ENCODE peak calls at places on chromosomes 13 and 19, in six cellular contexts. Q is posterior cingulate gyrus; V is stimulated activated CD4-positive, alpha-beta T cell treated with anti-CD3 and anti-CD28 coated beads, Interleukin-2, amount 100 ng/mL, for 4 hours; Y is fibroblast of lung; R is aorta; U is ACHN. H is an unnamed sample.

GRCh38 chr19:55253842-55254624 is 4.8 kb downstream of the PPP6R1 start:
- DNase-seq in Q (no peak), V (peak; percentile 49), Y (no peak), R (no peak), U (no peak), H (no peak)

GRCh38 chr13:112859817-112860190 is 109.2 kb upstream of the MCF2L start:
- DNase-seq in Q (no peak), V (no peak), Y (peak; percentile 50), R (no peak), U (peak; percentile 42), H (no peak)

GRCh38 chr13:93953856-93954255 is 525.6 kb downstream of the DCT start:
- DNase-seq in Q (no peak), V (no peak), Y (no peak), R (no peak), U (no peak), H (no peak)

GRCh38 chr13:45352031-45352430 is 11.0 kb upstream of the TPT1 start:
- DNase-seq in Q (no peak), V (no peak), Y (peak; percentile 80), R (no peak), U (no peak), H (no peak)

GRCh38 chr19:10797541-10798256 is 38.3 kb downstream of the TMED1 start:
- DNase-seq in Q (peak; percentile 31), V (peak; percentile 85), Y (no peak), R (no peak), U (no peak), H (no peak)

GRCh38 chr13:33388254-33388998 is 102.9 kb upstream of the STARD13 start:
- DNase-seq in Q (no peak), V (no peak), Y (no peak), R (no peak), U (peak; percentile 1), H (no peak)

GRCh38 chr13:56216221-56216620 is 924.5 kb upstream of the PRR20A start:
- DNase-seq in Q (no peak), V (no peak), Y (no peak), R (no peak), U (no peak), H (no peak)

GRCh38 chr13:113656831-113657671 is 947 bp downstream of the ATP4B start:
- DNase-seq in Q (no peak), V (no peak), Y (no peak), R (peak; percentile 70), U (no peak), H (no peak)

GRCh38 chr19:8145969-8146368 is 3.4 kb downstream of the FBN3 start:
- DNase-seq in Q (no peak), V (no peak), Y (no peak), R (no peak), U (no peak), H (no peak)

GRCh38 chr19:38978315-38978689 is 2.8 kb upstream of the FBXO17 start:
- DNase-seq in Q (no peak), V (no peak), Y (no peak), R (no peak), U (no peak), H (no peak)

GRCh38 chr13:21913010-21913409 is 242.1 kb downstream of the FGF9 start:
- DNase-seq in Q (no peak), V (no peak), Y (no peak), R (no peak), U (peak; percentile 2), H (no peak)